ENCODE peak calls at places on chromosome X, in four cellular contexts. O, U, J and A are unnamed samples.

GRCh38 chrX:74422576-74423288 is 1.4 kb downstream of the SLC16A2 start:
- DNase-seq in J (peak), O (peak), U (peak), A (peak)

GRCh38 chrX:56281789-56282188 is 49.6 kb downstream of the KLF8 start:
- DNase-seq in U (peak), J (no peak), O (peak), A (peak)

GRCh38 chrX:43970528-43970927 is 2.7 kb downstream of the NDP start:
- DNase-seq in O (no peak), J (no peak), U (no peak), A (no peak)

GRCh38 chrX:53184836-53185235 is 40.2 kb downstream of the KDM5C start:
- DNase-seq in J (no peak), O (peak), U (no peak), A (peak)

GRCh38 chrX:129323115-129323514 is 200.2 kb downstream of the SMARCA1 start:
- DNase-seq in J (no peak), O (no peak), U (no peak), A (peak)

GRCh38 chrX:55135171-55135570 is 46.4 kb downstream of the PAGE2 start:
- DNase-seq in U (peak), O (peak), J (no peak), A (peak)

GRCh38 chrX:114903618-114904017 is 113.8 kb downstream of the IL13RA2 start:
- DNase-seq in U (no peak), J (no peak), O (no peak), A (no peak)

GRCh38 chrX:69538321-69538876 is 34.3 kb downstream of the NALF2 start:
- DNase-seq in O (peak), J (peak), U (peak), A (peak)